ENCODE peak calls at places on chromosomes 16 and 17, in ten cellular contexts. R is T follicular helper cell; I is substantia nigra; E is MV-4-11; A is stimulated activated CD4-positive, alpha-beta T cell treated with anti-CD3 and anti-CD28 coated beads, Interleukin-15, amount 100 ng/mL, for 48 hours; D is progenitor cell of endocrine pancreas; T is HL-60; X is MCF 10A; H is T-helper 17 cell; V is hepatocyte. W is an unnamed sample.

GRCh38 chr17:45232514-45233422 is 11.1 kb downstream of the FMNL1 start:
- DNase-seq in X (no peak), E (no peak), R (no peak), T (no peak), H (no peak), V (no peak), I (no peak), A (no peak), D (no peak), W (no peak)

GRCh38 chr17:10036511-10037061 is 131.5 kb upstream of the RCVRN start:
- DNase-seq in I (peak; percentile 82), V (no peak), T (no peak), A (no peak), X (no peak), D (no peak), E (peak; percentile 67), R (no peak), H (no peak), W (no peak)

GRCh38 chr16:24504467-24505345 is 34.7 kb upstream of the RBBP6 start:
- DNase-seq in R (peak; percentile 22), V (peak; percentile 74), X (peak; percentile 78), E (peak; percentile 62), H (peak; percentile 21), T (peak; percentile 16), I (peak; percentile 46), A (peak; percentile 17), D (peak; percentile 40), W (peak; percentile 70)

GRCh38 chr16:20901441-20902112 is 1.0 kb downstream of the LYRM1 start:
- DNase-seq in A (no peak), D (peak; percentile 26), V (peak; percentile 70), T (no peak), X (peak; percentile 59), E (peak; percentile 54), H (no peak), I (peak; percentile 57), R (no peak), W (peak; percentile 42)

GRCh38 chr17:79548116-79548515 is 62.7 kb downstream of the RBFOX3 start:
- DNase-seq in T (no peak), V (no peak), R (no peak), H (no peak), D (no peak), A (no peak), E (no peak), I (no peak), X (no peak), W (no peak)

GRCh38 chr17:14228903-14229302 is 7.8 kb downstream of the CDRT15 start:
- DNase-seq in X (no peak), R (no peak), D (no peak), T (no peak), E (no peak), H (no peak), V (no peak), I (no peak), A (no peak), W (no peak)

GRCh38 chr17:17780941-17781590 is 55.7 kb downstream of the SREBF1 start:
- DNase-seq in E (no peak), V (peak; percentile 84), T (no peak), H (no peak), D (peak; percentile 37), A (no peak), I (no peak), X (no peak), R (no peak), W (peak; percentile 82)

GRCh38 chr17:72852267-72852945 is 240.1 kb downstream of the SLC39A11 start:
- DNase-seq in V (no peak), R (no peak), I (no peak), H (no peak), D (no peak), T (no peak), X (no peak), A (no peak), E (no peak), W (no peak)

GRCh38 chr17:33234930-33235685 is 58.0 kb downstream of the ASIC2 start:
- DNase-seq in V (peak; percentile 65), X (peak; percentile 95), R (no peak), H (no peak), D (no peak), E (no peak), T (no peak), A (no peak), I (peak; percentile 52), W (peak; percentile 88)

GRCh38 chr16:23254338-23254737 is 47.8 kb upstream of the SCNN1B start:
- DNase-seq in X (peak; percentile 75), V (no peak), E (no peak), A (no peak), R (no peak), D (no peak), T (no peak), H (no peak), I (no peak), W (no peak)

GRCh38 chr17:8611671-8612298 is 18.7 kb downstream of the MYH10 start:
- DNase-seq in V (no peak), R (no peak), I (no peak), T (no peak), D (no peak), E (no peak), X (no peak), A (no peak), H (no peak), W (peak; percentile 92)

GRCh38 chr17:18285296-18285695 is 24.8 kb downstream of the MIEF2 start:
- DNase-seq in H (no peak), I (no peak), E (no peak), R (no peak), V (no peak), D (no peak), T (no peak), A (no peak), X (no peak), W (no peak)